ENCODE peak calls at places on chromosome 9, in four cellular contexts. H is heart left ventricle, L is endothelial cell of umbilical vein, N is vagina. E is an unnamed sample. For H3K4me1, the result is how much of the 10 kb centered on the place peaks cover.

GRCh38 chr9:87425202-87425601 is 72.5 kb upstream of the DAPK1 start:
- DNase-seq in H (no peak), L (no peak), N (no peak), E (no peak)

GRCh38 chr9:19104528-19105282 is 2.0 kb upstream of the HAUS6 start:
- DNase-seq in L (no peak), H (no peak), N (no peak), E (no peak)

GRCh38 chr9:101601904-101602765 is 7.4 kb upstream of the PPP3R2 start:
- DNase-seq in H (no peak), N (no peak), L (peak), E (peak)

GRCh38 chr9:13480688-13481087 is 201.2 kb upstream of the MPDZ start:
- DNase-seq in H (no peak), N (no peak), L (no peak), E (no peak)

GRCh38 chr9:1554123-1555045 is 460.8 kb upstream of the SMARCA2 start:
- DNase-seq in N (no peak), H (no peak), L (no peak), E (no peak)

GRCh38 chr9:122110100-122110833 is 17.2 kb upstream of the TTLL11 start:
- DNase-seq in H (no peak), N (no peak), L (no peak), E (no peak)

GRCh38 chr9:68804911-68805889 is 100.2 kb downstream of the PIP5K1B start:
- DNase-seq in N (no peak), H (peak), L (no peak), E (no peak)

GRCh38 chr9:15135167-15135792 is 171.7 kb downstream of the TTC39B start:
- DNase-seq in H (peak), L (peak), N (no peak), E (peak)

GRCh38 chr9:89528540-89528939 is 30.6 kb upstream of the SEMA4D start:
- DNase-seq in N (no peak), L (no peak), H (no peak), E (peak)

GRCh38 chr9:128714586-128715435 is 9.1 kb downstream of the ZDHHC12 start:
- DNase-seq in L (no peak), H (no peak), N (no peak), E (no peak)

GRCh38 chr9:106983346-106983745 is 120.4 kb downstream of the ZNF462 start:
- DNase-seq in H (no peak), N (no peak), L (no peak), E (no peak)

GRCh38 chr9:27440888-27441740 is 83.0 kb upstream of the IFNK start:
- DNase-seq in L (no peak), N (no peak), H (no peak), E (no peak)

GRCh38 chr9:37676411-37676830 is 25.7 kb downstream of the FRMPD1 start:
- DNase-seq in N (no peak), L (no peak), H (no peak), E (no peak)

GRCh38 chr9:95641591-95641990 is 124.8 kb upstream of the PTCH1 start:
- DNase-seq in H (no peak), L (no peak), N (peak), E (no peak)

GRCh38 chr9:113274474-113275146 is 762 bp downstream of the CDC26 start:
- DNase-seq in N (no peak), L (peak), H (no peak), E (no peak)

GRCh38 chr9:117377046-117377445 is 37.8 kb downstream of the ASTN2 start:
- DNase-seq in H (no peak), N (no peak), L (no peak), E (no peak)

GRCh38 chr9:134670851-134671281 is 29.3 kb downstream of the COL5A1 start:
- DNase-seq in N (no peak), H (no peak), L (no peak), E (no peak)
- H3K4me1 ChIP-seq in N (half or more), H (under half), L (under half), E (under half)

DNA sequence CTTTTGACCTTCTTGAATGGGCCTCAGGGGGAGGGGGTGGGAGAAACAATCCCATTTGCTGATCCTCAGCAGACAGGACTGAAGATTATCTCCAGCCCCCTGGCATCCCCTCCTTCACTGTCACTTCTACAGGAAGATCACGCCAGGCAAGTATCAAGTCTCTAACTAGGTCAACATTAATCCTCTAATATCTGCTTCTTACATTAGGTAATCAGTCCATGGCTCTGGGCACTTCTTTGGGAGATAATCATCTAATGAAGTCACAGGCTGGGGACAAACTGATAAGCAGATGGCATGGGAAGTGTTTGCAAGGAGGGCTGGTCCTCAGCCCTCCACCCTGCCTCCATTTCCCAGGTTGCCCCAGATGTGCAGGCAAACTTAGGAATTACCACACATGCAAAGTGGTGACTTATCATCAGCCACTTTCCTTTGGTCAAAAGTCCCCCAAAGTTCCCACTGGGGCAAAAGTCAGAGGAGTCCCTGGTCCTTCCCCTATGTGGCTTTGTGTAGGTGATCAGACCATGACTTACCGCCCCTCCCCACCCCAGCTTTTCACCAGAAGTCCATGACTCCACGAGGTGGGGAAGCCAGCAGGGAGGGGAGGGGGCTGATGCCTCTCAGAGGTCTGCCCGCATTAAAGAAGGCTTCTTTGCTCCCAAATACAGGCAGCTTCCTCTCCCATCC is 6.0 kb downstream of the TRAF1 start:
- DNase-seq in L (no peak), H (no peak), N (no peak), E (no peak)
- TF ChIP-seq POLR2A in L (no peak), H (no peak), N (no peak), E (no peak)

DNA sequence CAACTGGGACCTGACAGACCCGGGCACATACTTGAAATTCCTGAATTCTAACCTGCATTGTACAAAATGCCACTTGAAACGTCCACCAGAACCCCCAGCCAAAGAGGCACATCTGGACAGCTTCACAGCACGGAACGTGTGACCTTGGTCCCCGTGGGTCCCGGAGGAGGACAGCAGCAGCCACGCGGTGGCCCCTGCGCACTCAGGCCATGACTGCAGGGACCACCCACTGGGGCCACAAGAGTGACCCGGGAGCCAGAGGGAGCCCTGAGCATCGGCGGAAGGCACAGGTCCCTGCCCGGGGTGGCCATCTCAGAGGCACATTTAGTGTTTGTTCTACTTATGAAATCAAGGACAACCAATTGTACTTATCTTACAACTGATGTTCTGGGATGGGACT is 2.1 kb upstream of the SNAPC4 start:
- DNase-seq in N (no peak), L (no peak), H (no peak), E (no peak)
- H3K4me1 ChIP-seq in N (under half), L (under half), H (under half), E (under half)

DNA sequence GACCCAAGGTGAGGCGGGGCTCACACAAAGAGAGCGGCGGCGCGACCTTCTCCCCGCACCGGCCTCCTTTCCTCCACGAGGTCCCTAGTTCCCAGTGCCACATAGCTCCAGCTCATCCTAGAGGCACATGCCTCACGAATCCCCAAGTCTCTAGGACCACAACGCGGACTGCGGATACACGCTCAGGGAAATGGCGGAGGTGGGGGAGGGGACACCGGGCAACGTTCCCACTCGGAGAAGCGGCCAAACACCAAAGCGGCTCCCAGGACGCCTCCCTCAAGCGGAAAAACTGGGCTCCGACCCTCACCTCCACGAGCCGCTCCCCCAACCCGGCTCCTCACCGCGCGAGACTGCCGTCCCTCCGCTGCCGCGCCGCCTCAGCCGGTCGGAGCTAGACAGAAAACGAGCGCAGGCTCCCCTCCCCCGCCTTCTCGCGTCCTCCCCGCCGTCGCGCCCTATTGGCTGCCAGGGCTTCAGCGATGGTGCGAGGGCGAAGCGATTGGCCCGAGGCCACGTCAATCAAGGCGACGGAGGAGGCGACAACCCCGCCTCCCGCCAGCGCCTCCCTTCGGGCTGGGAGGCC is at the start of gene HNRNPK:
- DNase-seq in H (peak), L (peak), N (peak), E (peak)
- TF ChIP-seq POLR2A in H (no peak), L (no peak), N (no peak), E (peak)

GRCh38 chr9:137164370-137165249 is 5.2 kb downstream of the LRRC26 start:
- DNase-seq in H (no peak), L (no peak), N (no peak), E (no peak)
- H3K4me1 ChIP-seq in H (under half), L (under half), N (half or more), E (under half)

DNA sequence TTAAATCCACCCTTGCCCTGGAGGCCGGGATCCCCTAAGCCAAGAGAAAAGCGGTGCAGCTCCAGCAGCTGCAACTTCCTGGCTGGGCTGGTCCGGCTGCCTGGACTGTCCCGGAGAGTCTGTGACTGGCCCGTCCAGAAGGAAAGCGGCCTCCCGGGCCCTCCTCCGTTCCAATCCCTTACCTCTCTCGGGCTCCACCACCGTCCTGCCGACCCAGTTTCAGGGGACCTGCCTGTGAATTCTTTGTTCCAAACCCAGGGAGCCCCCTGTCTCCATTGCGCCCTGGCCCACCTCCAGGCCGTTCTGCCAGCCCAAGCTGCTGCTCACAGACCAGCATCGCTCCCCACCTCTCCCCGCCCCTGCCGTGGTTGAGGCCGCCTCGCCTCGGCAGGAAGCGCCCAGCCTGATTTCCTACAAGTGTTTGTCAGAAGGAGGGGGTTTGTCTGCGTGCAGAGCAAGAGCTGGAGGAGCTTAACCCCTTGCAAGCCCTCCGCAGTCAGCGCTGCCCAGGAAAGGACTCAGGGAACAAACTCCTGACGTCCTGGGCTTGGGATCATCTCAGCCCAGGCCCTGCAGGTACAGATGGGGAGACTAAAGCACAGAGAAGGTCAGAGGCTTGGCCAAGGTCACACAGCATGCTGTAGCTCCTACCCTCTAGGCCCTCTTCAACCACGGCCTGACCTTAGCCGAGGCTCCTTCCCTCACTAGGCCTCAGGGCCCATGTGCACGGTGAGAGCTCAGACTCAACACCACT is at the start of gene AKNA:
- DNase-seq in H (peak), L (peak), N (no peak), E (peak)
- TF ChIP-seq POLR2A in H (peak), L (peak), N (no peak), E (peak)